ENCODE peak calls at places on chromosomes 5 and 9, in five cellular contexts. One of them, this sample, is unnamed.

GRCh38 chr5:177594071-177594470 is 2.1 kb downstream of the TMED9 start:
- DNase-seq in HCT116: no peak
- DNase-seq in A549: no peak
- DNase-seq in HepG2: no peak
- DNase-seq in IMR-90: no peak
- DNase-seq in this sample: no peak

GRCh38 chr9:136588663-136589464 is 43.0 kb upstream of the NOTCH1 start:
- DNase-seq in HCT116: no peak
- DNase-seq in A549: no peak
- DNase-seq in HepG2: no peak
- DNase-seq in IMR-90: no peak
- DNase-seq in this sample: no peak

GRCh38 chr5:138466900-138467710 is 1.8 kb downstream of the EGR1 start:
- DNase-seq in HCT116: no peak
- DNase-seq in A549: no peak
- DNase-seq in HepG2: no peak
- DNase-seq in IMR-90: peak
- DNase-seq in this sample: no peak

GRCh38 chr9:21440139-21440538 is at the start of gene IFNA1:
- DNase-seq in HCT116: no peak
- DNase-seq in A549: no peak
- DNase-seq in HepG2: no peak
- DNase-seq in IMR-90: no peak
- DNase-seq in this sample: no peak

GRCh38 chr9:88808019-88808656 is 183.1 kb upstream of the S1PR3 start:
- DNase-seq in HCT116: no peak
- DNase-seq in A549: no peak
- DNase-seq in HepG2: no peak
- DNase-seq in IMR-90: no peak
- DNase-seq in this sample: no peak

GRCh38 chr5:122439645-122440044 is 127.6 kb downstream of the SNCAIP start:
- DNase-seq in HCT116: no peak
- DNase-seq in A549: no peak
- DNase-seq in HepG2: no peak
- DNase-seq in IMR-90: no peak
- DNase-seq in this sample: no peak

GRCh38 chr5:158074992-158075769 is 216.2 kb upstream of the CLINT1 start:
- DNase-seq in HCT116: peak
- DNase-seq in A549: peak
- DNase-seq in HepG2: peak
- DNase-seq in IMR-90: peak
- DNase-seq in this sample: peak

GRCh38 chr5:168831438-168831837 is 252.3 kb upstream of the PANK3 start:
- DNase-seq in HCT116: no peak
- DNase-seq in A549: no peak
- DNase-seq in HepG2: no peak
- DNase-seq in IMR-90: no peak
- DNase-seq in this sample: no peak

GRCh38 chr9:36149197-36149596 is 12.7 kb downstream of the GLIPR2 start:
- DNase-seq in HCT116: no peak
- DNase-seq in A549: no peak
- DNase-seq in HepG2: no peak
- DNase-seq in IMR-90: peak
- DNase-seq in this sample: no peak

GRCh38 chr9:73118898-73119554 is 32.6 kb upstream of the ANXA1 start:
- DNase-seq in HCT116: peak
- DNase-seq in A549: peak
- DNase-seq in HepG2: no peak
- DNase-seq in IMR-90: peak
- DNase-seq in this sample: no peak

GRCh38 chr5:134533115-134533815 is 7.8 kb downstream of the JADE2 start:
- DNase-seq in HCT116: no peak
- DNase-seq in A549: no peak
- DNase-seq in HepG2: no peak
- DNase-seq in IMR-90: no peak
- DNase-seq in this sample: no peak

GRCh38 chr5:134536876-134537275 is 11.4 kb downstream of the JADE2 start:
- DNase-seq in HCT116: no peak
- DNase-seq in A549: no peak
- DNase-seq in HepG2: no peak
- DNase-seq in IMR-90: no peak
- DNase-seq in this sample: no peak

GRCh38 chr5:134534726-134535110 is 9.2 kb downstream of the JADE2 start:
- DNase-seq in HCT116: no peak
- DNase-seq in A549: no peak
- DNase-seq in HepG2: no peak
- DNase-seq in IMR-90: no peak
- DNase-seq in this sample: no peak

GRCh38 chr5:134537297-134537696 is 11.8 kb downstream of the JADE2 start:
- DNase-seq in HCT116: no peak
- DNase-seq in A549: no peak
- DNase-seq in HepG2: no peak
- DNase-seq in IMR-90: no peak
- DNase-seq in this sample: no peak

DNA sequence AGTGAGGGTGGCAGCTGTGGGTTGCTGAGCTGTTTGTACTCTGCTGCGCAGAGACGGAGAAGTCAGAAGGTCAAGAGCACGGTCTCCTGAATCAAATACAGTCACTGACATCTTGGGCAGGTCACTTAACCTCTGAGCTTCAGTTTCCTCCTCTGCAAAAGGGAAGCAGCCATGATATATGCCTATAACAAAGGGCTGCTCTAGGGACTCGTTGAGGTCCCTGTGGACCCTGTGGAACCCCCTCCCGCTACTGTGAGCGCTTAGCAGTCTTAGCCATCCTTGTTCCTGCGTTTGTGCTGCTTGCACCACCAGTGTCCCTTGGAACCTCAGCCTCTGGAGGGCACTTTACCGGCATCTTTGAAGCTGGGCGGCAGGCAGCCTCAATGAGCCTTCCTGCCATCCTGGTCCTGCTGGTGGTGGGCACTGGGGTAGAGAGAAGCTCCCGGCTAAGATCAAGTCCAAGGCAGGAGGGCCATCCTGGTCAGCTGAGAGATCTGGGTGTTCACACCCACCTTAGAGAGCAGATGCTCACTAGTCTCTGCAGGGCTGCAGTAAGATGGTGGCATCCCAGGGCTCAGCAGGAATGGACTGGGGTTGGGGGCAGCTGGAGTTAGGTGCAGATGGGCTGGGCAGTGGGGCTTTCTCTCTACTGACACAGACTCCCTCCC is 8.7 kb downstream of the JADE2 start:
- DNase-seq in HCT116: no peak
- DNase-seq in A549: no peak
- DNase-seq in HepG2: no peak
- DNase-seq in IMR-90: no peak
- DNase-seq in this sample: no peak
- TF ChIP-seq POLR2A in HCT116: no peak
- TF ChIP-seq POLR2A in A549: no peak
- TF ChIP-seq POLR2A in HepG2: no peak
- TF ChIP-seq POLR2A in IMR-90: no peak
- TF ChIP-seq POLR2A in this sample: no peak

GRCh38 chr5:125424374-125424773 is 677.9 kb upstream of the ZNF608 start:
- DNase-seq in HCT116: no peak
- DNase-seq in A549: no peak
- DNase-seq in HepG2: no peak
- DNase-seq in IMR-90: no peak
- DNase-seq in this sample: no peak

GRCh38 chr5:125422342-125422741 is 675.9 kb upstream of the ZNF608 start:
- DNase-seq in HCT116: no peak
- DNase-seq in A549: no peak
- DNase-seq in HepG2: no peak
- DNase-seq in IMR-90: no peak
- DNase-seq in this sample: no peak

GRCh38 chr5:125424851-125425250 is 678.4 kb upstream of the ZNF608 start:
- DNase-seq in HCT116: no peak
- DNase-seq in A549: no peak
- DNase-seq in HepG2: no peak
- DNase-seq in IMR-90: no peak
- DNase-seq in this sample: no peak
- TF ChIP-seq RAD21 in HCT116: no peak
- TF ChIP-seq RAD21 in A549: no peak
- TF ChIP-seq RAD21 in HepG2: no peak
- TF ChIP-seq RAD21 in IMR-90: no peak
- TF ChIP-seq RAD21 in this sample: no peak

DNA sequence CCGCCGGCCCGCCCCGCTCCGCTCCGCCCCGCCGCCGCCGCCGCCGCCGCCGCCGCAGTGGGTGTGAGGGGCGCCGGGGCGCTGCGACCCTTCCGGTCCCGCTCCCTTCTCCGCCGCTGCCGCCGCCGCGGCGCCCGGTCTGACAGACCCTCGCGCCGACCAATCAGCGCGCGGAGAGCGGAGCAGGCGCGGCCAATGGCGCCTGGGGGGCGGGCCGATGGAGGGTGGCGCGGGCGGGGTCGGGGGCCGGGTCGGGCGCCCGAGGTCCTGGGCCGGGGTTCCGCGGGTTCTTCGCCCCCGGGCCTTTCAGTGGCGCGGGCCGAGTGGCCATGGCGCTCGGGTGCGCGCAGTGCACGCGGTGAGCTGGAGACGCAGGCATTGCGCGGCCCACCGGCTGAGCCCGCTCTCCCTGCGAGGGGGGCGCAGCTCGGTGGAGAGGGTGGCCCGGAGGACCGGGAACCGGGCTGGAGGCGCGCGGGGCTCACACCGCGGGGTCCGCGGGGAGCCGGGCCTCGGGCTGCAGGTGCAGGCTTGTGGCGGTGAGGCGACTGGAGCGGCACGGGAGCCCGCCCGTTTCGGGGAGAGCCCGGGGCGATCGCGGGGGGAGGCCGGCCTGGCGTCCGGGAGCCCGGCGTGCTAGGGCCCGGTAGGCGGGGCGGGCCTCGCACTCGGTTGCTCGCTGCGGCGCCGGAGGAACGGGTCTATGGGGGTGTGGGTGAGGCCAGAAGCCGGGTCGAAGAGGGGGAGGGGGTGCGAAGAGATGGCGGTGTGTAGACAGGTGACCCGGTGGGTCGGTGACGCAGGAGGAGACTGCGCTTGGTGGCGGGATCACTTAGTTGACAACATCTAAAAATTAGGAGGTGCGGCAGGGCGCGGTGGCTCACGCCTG is at the start of gene MAPK9:
- DNase-seq in HCT116: peak
- DNase-seq in A549: peak
- DNase-seq in HepG2: peak
- DNase-seq in IMR-90: peak
- DNase-seq in this sample: peak
- TF ChIP-seq POLR2A in HCT116: peak
- TF ChIP-seq POLR2A in A549: peak
- TF ChIP-seq POLR2A in HepG2: peak
- TF ChIP-seq POLR2A in IMR-90: no peak
- TF ChIP-seq POLR2A in this sample: no peak

GRCh38 chr5:17118631-17119030 is 98.8 kb upstream of the BASP1 start:
- DNase-seq in HCT116: peak
- DNase-seq in A549: peak
- DNase-seq in HepG2: peak
- DNase-seq in IMR-90: peak
- DNase-seq in this sample: no peak
- TF ChIP-seq RAD21 in HCT116: peak
- TF ChIP-seq RAD21 in A549: no peak
- TF ChIP-seq RAD21 in HepG2: no peak
- TF ChIP-seq RAD21 in IMR-90: no peak
- TF ChIP-seq RAD21 in this sample: no peak

This sample was measured in H1.